ENCODE peak calls at places on chromosomes 7 and 10, in six cellular contexts. One of them, this sample, is unnamed.

GRCh38 chr10:123677556-123677955 is 11.4 kb downstream of the GPR26 start:
- DNase-seq in activated CD4-positive, alpha-beta T cell treated with anti-CD3 and anti-CD28 coated beads for 24 hours: no peak
- DNase-seq in NCI-H69: no peak
- DNase-seq in stimulated activated CD4-positive, alpha-beta T cell treated with anti-CD3 and anti-CD28 coated beads, Interleukin-12 subunit alpha, Interleukin-12 subunit beta, amount 100 ng/mL, for 4 hours: no peak
- DNase-seq in immature natural killer cell: no peak
- DNase-seq in NCI-H2029 treated with DMSO at 0.1 percent for 48 hours: no peak
- DNase-seq in this sample: no peak

GRCh38 chr7:94050046-94050445 is 45.9 kb upstream of the BET1 start:
- DNase-seq in activated CD4-positive, alpha-beta T cell treated with anti-CD3 and anti-CD28 coated beads for 24 hours: no peak
- DNase-seq in NCI-H69: no peak
- DNase-seq in stimulated activated CD4-positive, alpha-beta T cell treated with anti-CD3 and anti-CD28 coated beads, Interleukin-12 subunit alpha, Interleukin-12 subunit beta, amount 100 ng/mL, for 4 hours: no peak
- DNase-seq in immature natural killer cell: no peak
- DNase-seq in NCI-H2029 treated with DMSO at 0.1 percent for 48 hours: no peak
- DNase-seq in this sample: no peak

GRCh38 chr7:117019786-117020604 is 66.7 kb downstream of the ST7 start:
- DNase-seq in activated CD4-positive, alpha-beta T cell treated with anti-CD3 and anti-CD28 coated beads for 24 hours: no peak
- DNase-seq in NCI-H69: peak; percentile 99
- DNase-seq in stimulated activated CD4-positive, alpha-beta T cell treated with anti-CD3 and anti-CD28 coated beads, Interleukin-12 subunit alpha, Interleukin-12 subunit beta, amount 100 ng/mL, for 4 hours: no peak
- DNase-seq in immature natural killer cell: no peak
- DNase-seq in NCI-H2029 treated with DMSO at 0.1 percent for 48 hours: peak; percentile 74
- DNase-seq in this sample: no peak

GRCh38 chr7:44189286-44189992 is at the start of gene GCK:
- DNase-seq in activated CD4-positive, alpha-beta T cell treated with anti-CD3 and anti-CD28 coated beads for 24 hours: no peak
- DNase-seq in NCI-H69: peak; percentile 90
- DNase-seq in stimulated activated CD4-positive, alpha-beta T cell treated with anti-CD3 and anti-CD28 coated beads, Interleukin-12 subunit alpha, Interleukin-12 subunit beta, amount 100 ng/mL, for 4 hours: no peak
- DNase-seq in immature natural killer cell: no peak
- DNase-seq in NCI-H2029 treated with DMSO at 0.1 percent for 48 hours: peak; percentile 21
- DNase-seq in this sample: no peak

GRCh38 chr10:34789993-34790506 is 25.0 kb downstream of the PARD3 start:
- DNase-seq in activated CD4-positive, alpha-beta T cell treated with anti-CD3 and anti-CD28 coated beads for 24 hours: no peak
- DNase-seq in NCI-H69: peak; percentile 81
- DNase-seq in stimulated activated CD4-positive, alpha-beta T cell treated with anti-CD3 and anti-CD28 coated beads, Interleukin-12 subunit alpha, Interleukin-12 subunit beta, amount 100 ng/mL, for 4 hours: no peak
- DNase-seq in immature natural killer cell: no peak
- DNase-seq in NCI-H2029 treated with DMSO at 0.1 percent for 48 hours: no peak
- DNase-seq in this sample: no peak

GRCh38 chr7:134593530-134594392 is 44.9 kb downstream of the AKR1B15 start:
- DNase-seq in activated CD4-positive, alpha-beta T cell treated with anti-CD3 and anti-CD28 coated beads for 24 hours: no peak
- DNase-seq in NCI-H69: no peak
- DNase-seq in stimulated activated CD4-positive, alpha-beta T cell treated with anti-CD3 and anti-CD28 coated beads, Interleukin-12 subunit alpha, Interleukin-12 subunit beta, amount 100 ng/mL, for 4 hours: no peak
- DNase-seq in immature natural killer cell: no peak
- DNase-seq in NCI-H2029 treated with DMSO at 0.1 percent for 48 hours: no peak
- DNase-seq in this sample: no peak

GRCh38 chr10:34904191-34904590 is 89.1 kb upstream of the PARD3 start:
- DNase-seq in activated CD4-positive, alpha-beta T cell treated with anti-CD3 and anti-CD28 coated beads for 24 hours: no peak
- DNase-seq in NCI-H69: no peak
- DNase-seq in stimulated activated CD4-positive, alpha-beta T cell treated with anti-CD3 and anti-CD28 coated beads, Interleukin-12 subunit alpha, Interleukin-12 subunit beta, amount 100 ng/mL, for 4 hours: no peak
- DNase-seq in immature natural killer cell: no peak
- DNase-seq in NCI-H2029 treated with DMSO at 0.1 percent for 48 hours: no peak
- DNase-seq in this sample: no peak

GRCh38 chr7:119096683-119097082 is 872.2 kb downstream of the ANKRD7 start:
- DNase-seq in activated CD4-positive, alpha-beta T cell treated with anti-CD3 and anti-CD28 coated beads for 24 hours: no peak
- DNase-seq in NCI-H69: no peak
- DNase-seq in stimulated activated CD4-positive, alpha-beta T cell treated with anti-CD3 and anti-CD28 coated beads, Interleukin-12 subunit alpha, Interleukin-12 subunit beta, amount 100 ng/mL, for 4 hours: no peak
- DNase-seq in immature natural killer cell: no peak
- DNase-seq in NCI-H2029 treated with DMSO at 0.1 percent for 48 hours: no peak
- DNase-seq in this sample: no peak

GRCh38 chr10:79938728-79939380 is 10.1 kb downstream of the SFTPD start:
- DNase-seq in activated CD4-positive, alpha-beta T cell treated with anti-CD3 and anti-CD28 coated beads for 24 hours: no peak
- DNase-seq in NCI-H69: no peak
- DNase-seq in stimulated activated CD4-positive, alpha-beta T cell treated with anti-CD3 and anti-CD28 coated beads, Interleukin-12 subunit alpha, Interleukin-12 subunit beta, amount 100 ng/mL, for 4 hours: no peak
- DNase-seq in immature natural killer cell: no peak
- DNase-seq in NCI-H2029 treated with DMSO at 0.1 percent for 48 hours: no peak
- DNase-seq in this sample: no peak

GRCh38 chr10:51642591-51642990 is 56.8 kb downstream of the CSTF2T start:
- DNase-seq in activated CD4-positive, alpha-beta T cell treated with anti-CD3 and anti-CD28 coated beads for 24 hours: no peak
- DNase-seq in NCI-H69: no peak
- DNase-seq in stimulated activated CD4-positive, alpha-beta T cell treated with anti-CD3 and anti-CD28 coated beads, Interleukin-12 subunit alpha, Interleukin-12 subunit beta, amount 100 ng/mL, for 4 hours: no peak
- DNase-seq in immature natural killer cell: no peak
- DNase-seq in NCI-H2029 treated with DMSO at 0.1 percent for 48 hours: no peak
- DNase-seq in this sample: no peak

GRCh38 chr10:104659809-104660208 is 18.7 kb downstream of the SORCS3 start:
- DNase-seq in activated CD4-positive, alpha-beta T cell treated with anti-CD3 and anti-CD28 coated beads for 24 hours: no peak
- DNase-seq in NCI-H69: no peak
- DNase-seq in stimulated activated CD4-positive, alpha-beta T cell treated with anti-CD3 and anti-CD28 coated beads, Interleukin-12 subunit alpha, Interleukin-12 subunit beta, amount 100 ng/mL, for 4 hours: no peak
- DNase-seq in immature natural killer cell: no peak
- DNase-seq in NCI-H2029 treated with DMSO at 0.1 percent for 48 hours: no peak
- DNase-seq in this sample: no peak

GRCh38 chr7:36765605-36766004 is 41.3 kb upstream of the AOAH start:
- DNase-seq in activated CD4-positive, alpha-beta T cell treated with anti-CD3 and anti-CD28 coated beads for 24 hours: no peak
- DNase-seq in NCI-H69: no peak
- DNase-seq in stimulated activated CD4-positive, alpha-beta T cell treated with anti-CD3 and anti-CD28 coated beads, Interleukin-12 subunit alpha, Interleukin-12 subunit beta, amount 100 ng/mL, for 4 hours: no peak
- DNase-seq in immature natural killer cell: no peak
- DNase-seq in NCI-H2029 treated with DMSO at 0.1 percent for 48 hours: no peak
- DNase-seq in this sample: no peak

GRCh38 chr7:144403102-144403501 is 391 bp downstream of the NOBOX start:
- DNase-seq in activated CD4-positive, alpha-beta T cell treated with anti-CD3 and anti-CD28 coated beads for 24 hours: no peak
- DNase-seq in NCI-H69: no peak
- DNase-seq in stimulated activated CD4-positive, alpha-beta T cell treated with anti-CD3 and anti-CD28 coated beads, Interleukin-12 subunit alpha, Interleukin-12 subunit beta, amount 100 ng/mL, for 4 hours: no peak
- DNase-seq in immature natural killer cell: no peak
- DNase-seq in NCI-H2029 treated with DMSO at 0.1 percent for 48 hours: no peak
- DNase-seq in this sample: no peak

GRCh38 chr10:52308251-52309031 is 5.6 kb upstream of the DKK1 start:
- DNase-seq in activated CD4-positive, alpha-beta T cell treated with anti-CD3 and anti-CD28 coated beads for 24 hours: no peak
- DNase-seq in NCI-H69: peak; percentile 64
- DNase-seq in stimulated activated CD4-positive, alpha-beta T cell treated with anti-CD3 and anti-CD28 coated beads, Interleukin-12 subunit alpha, Interleukin-12 subunit beta, amount 100 ng/mL, for 4 hours: no peak
- DNase-seq in immature natural killer cell: peak; percentile 36
- DNase-seq in NCI-H2029 treated with DMSO at 0.1 percent for 48 hours: no peak
- DNase-seq in this sample: peak; percentile 25

GRCh38 chr10:111107023-111107422 is 30.2 kb downstream of the ADRA2A start:
- DNase-seq in activated CD4-positive, alpha-beta T cell treated with anti-CD3 and anti-CD28 coated beads for 24 hours: no peak
- DNase-seq in NCI-H69: no peak
- DNase-seq in stimulated activated CD4-positive, alpha-beta T cell treated with anti-CD3 and anti-CD28 coated beads, Interleukin-12 subunit alpha, Interleukin-12 subunit beta, amount 100 ng/mL, for 4 hours: no peak
- DNase-seq in immature natural killer cell: no peak
- DNase-seq in NCI-H2029 treated with DMSO at 0.1 percent for 48 hours: no peak
- DNase-seq in this sample: no peak

GRCh38 chr7:89238156-89238555 is 442.6 kb upstream of the TEX47 start:
- DNase-seq in activated CD4-positive, alpha-beta T cell treated with anti-CD3 and anti-CD28 coated beads for 24 hours: no peak
- DNase-seq in NCI-H69: no peak
- DNase-seq in stimulated activated CD4-positive, alpha-beta T cell treated with anti-CD3 and anti-CD28 coated beads, Interleukin-12 subunit alpha, Interleukin-12 subunit beta, amount 100 ng/mL, for 4 hours: no peak
- DNase-seq in immature natural killer cell: no peak
- DNase-seq in NCI-H2029 treated with DMSO at 0.1 percent for 48 hours: no peak
- DNase-seq in this sample: no peak

GRCh38 chr7:50814166-50814565 is 31.5 kb upstream of the GRB10 start:
- DNase-seq in activated CD4-positive, alpha-beta T cell treated with anti-CD3 and anti-CD28 coated beads for 24 hours: no peak
- DNase-seq in NCI-H69: peak; percentile 19
- DNase-seq in stimulated activated CD4-positive, alpha-beta T cell treated with anti-CD3 and anti-CD28 coated beads, Interleukin-12 subunit alpha, Interleukin-12 subunit beta, amount 100 ng/mL, for 4 hours: no peak
- DNase-seq in immature natural killer cell: no peak
- DNase-seq in NCI-H2029 treated with DMSO at 0.1 percent for 48 hours: no peak
- DNase-seq in this sample: no peak

GRCh38 chr10:113094114-113094486 is 144.1 kb downstream of the TCF7L2 start:
- DNase-seq in activated CD4-positive, alpha-beta T cell treated with anti-CD3 and anti-CD28 coated beads for 24 hours: no peak
- DNase-seq in NCI-H69: no peak
- DNase-seq in stimulated activated CD4-positive, alpha-beta T cell treated with anti-CD3 and anti-CD28 coated beads, Interleukin-12 subunit alpha, Interleukin-12 subunit beta, amount 100 ng/mL, for 4 hours: no peak
- DNase-seq in immature natural killer cell: peak; percentile 29
- DNase-seq in NCI-H2029 treated with DMSO at 0.1 percent for 48 hours: no peak
- DNase-seq in this sample: no peak

GRCh38 chr7:40808409-40808942 is 673.7 kb downstream of the SUGCT start:
- DNase-seq in activated CD4-positive, alpha-beta T cell treated with anti-CD3 and anti-CD28 coated beads for 24 hours: no peak
- DNase-seq in NCI-H69: no peak
- DNase-seq in stimulated activated CD4-positive, alpha-beta T cell treated with anti-CD3 and anti-CD28 coated beads, Interleukin-12 subunit alpha, Interleukin-12 subunit beta, amount 100 ng/mL, for 4 hours: no peak
- DNase-seq in immature natural killer cell: no peak
- DNase-seq in NCI-H2029 treated with DMSO at 0.1 percent for 48 hours: no peak
- DNase-seq in this sample: no peak

GRCh38 chr7:825386-825785 is 6.9 kb upstream of the SUN1 start:
- DNase-seq in activated CD4-positive, alpha-beta T cell treated with anti-CD3 and anti-CD28 coated beads for 24 hours: no peak
- DNase-seq in NCI-H69: no peak
- DNase-seq in stimulated activated CD4-positive, alpha-beta T cell treated with anti-CD3 and anti-CD28 coated beads, Interleukin-12 subunit alpha, Interleukin-12 subunit beta, amount 100 ng/mL, for 4 hours: no peak
- DNase-seq in immature natural killer cell: no peak
- DNase-seq in NCI-H2029 treated with DMSO at 0.1 percent for 48 hours: no peak
- DNase-seq in this sample: no peak

GRCh38 chr10:78038791-78039547 is 5.3 kb downstream of the RPS24 start:
- DNase-seq in activated CD4-positive, alpha-beta T cell treated with anti-CD3 and anti-CD28 coated beads for 24 hours: no peak
- DNase-seq in NCI-H69: no peak
- DNase-seq in stimulated activated CD4-positive, alpha-beta T cell treated with anti-CD3 and anti-CD28 coated beads, Interleukin-12 subunit alpha, Interleukin-12 subunit beta, amount 100 ng/mL, for 4 hours: no peak
- DNase-seq in immature natural killer cell: no peak
- DNase-seq in NCI-H2029 treated with DMSO at 0.1 percent for 48 hours: no peak
- DNase-seq in this sample: no peak

GRCh38 chr10:103925591-103925990 is 7.6 kb upstream of the STN1 start:
- DNase-seq in activated CD4-positive, alpha-beta T cell treated with anti-CD3 and anti-CD28 coated beads for 24 hours: no peak
- DNase-seq in NCI-H69: no peak
- DNase-seq in stimulated activated CD4-positive, alpha-beta T cell treated with anti-CD3 and anti-CD28 coated beads, Interleukin-12 subunit alpha, Interleukin-12 subunit beta, amount 100 ng/mL, for 4 hours: no peak
- DNase-seq in immature natural killer cell: no peak
- DNase-seq in NCI-H2029 treated with DMSO at 0.1 percent for 48 hours: no peak
- DNase-seq in this sample: no peak

GRCh38 chr7:7323352-7323751 is 141.0 kb downstream of the C1GALT1 start:
- DNase-seq in activated CD4-positive, alpha-beta T cell treated with anti-CD3 and anti-CD28 coated beads for 24 hours: no peak
- DNase-seq in NCI-H69: no peak
- DNase-seq in stimulated activated CD4-positive, alpha-beta T cell treated with anti-CD3 and anti-CD28 coated beads, Interleukin-12 subunit alpha, Interleukin-12 subunit beta, amount 100 ng/mL, for 4 hours: no peak
- DNase-seq in immature natural killer cell: no peak
- DNase-seq in NCI-H2029 treated with DMSO at 0.1 percent for 48 hours: peak; percentile 97
- DNase-seq in this sample: no peak

GRCh38 chr10:128095023-128095752 is 31.0 kb downstream of the MKI67 start:
- DNase-seq in activated CD4-positive, alpha-beta T cell treated with anti-CD3 and anti-CD28 coated beads for 24 hours: no peak
- DNase-seq in NCI-H69: peak; percentile 48
- DNase-seq in stimulated activated CD4-positive, alpha-beta T cell treated with anti-CD3 and anti-CD28 coated beads, Interleukin-12 subunit alpha, Interleukin-12 subunit beta, amount 100 ng/mL, for 4 hours: no peak
- DNase-seq in immature natural killer cell: peak; percentile 59
- DNase-seq in NCI-H2029 treated with DMSO at 0.1 percent for 48 hours: no peak
- DNase-seq in this sample: no peak

GRCh38 chr7:84801396-84801795 is 385.5 kb downstream of the SEMA3D start:
- DNase-seq in activated CD4-positive, alpha-beta T cell treated with anti-CD3 and anti-CD28 coated beads for 24 hours: no peak
- DNase-seq in NCI-H69: no peak
- DNase-seq in stimulated activated CD4-positive, alpha-beta T cell treated with anti-CD3 and anti-CD28 coated beads, Interleukin-12 subunit alpha, Interleukin-12 subunit beta, amount 100 ng/mL, for 4 hours: no peak
- DNase-seq in immature natural killer cell: no peak
- DNase-seq in NCI-H2029 treated with DMSO at 0.1 percent for 48 hours: no peak
- DNase-seq in this sample: no peak

GRCh38 chr10:72328045-72328828 is 26.5 kb downstream of the DNAJB12 start:
- DNase-seq in activated CD4-positive, alpha-beta T cell treated with anti-CD3 and anti-CD28 coated beads for 24 hours: no peak
- DNase-seq in NCI-H69: peak; percentile 70
- DNase-seq in stimulated activated CD4-positive, alpha-beta T cell treated with anti-CD3 and anti-CD28 coated beads, Interleukin-12 subunit alpha, Interleukin-12 subunit beta, amount 100 ng/mL, for 4 hours: no peak
- DNase-seq in immature natural killer cell: no peak
- DNase-seq in NCI-H2029 treated with DMSO at 0.1 percent for 48 hours: no peak
- DNase-seq in this sample: no peak

GRCh38 chr10:79099898-79100448 is 31.2 kb downstream of the ZMIZ1 start:
- DNase-seq in activated CD4-positive, alpha-beta T cell treated with anti-CD3 and anti-CD28 coated beads for 24 hours: no peak
- DNase-seq in NCI-H69: no peak
- DNase-seq in stimulated activated CD4-positive, alpha-beta T cell treated with anti-CD3 and anti-CD28 coated beads, Interleukin-12 subunit alpha, Interleukin-12 subunit beta, amount 100 ng/mL, for 4 hours: no peak
- DNase-seq in immature natural killer cell: no peak
- DNase-seq in NCI-H2029 treated with DMSO at 0.1 percent for 48 hours: no peak
- DNase-seq in this sample: no peak

GRCh38 chr7:46781901-46782439 is 799.9 kb downstream of the TNS3 start:
- DNase-seq in activated CD4-positive, alpha-beta T cell treated with anti-CD3 and anti-CD28 coated beads for 24 hours: no peak
- DNase-seq in NCI-H69: no peak
- DNase-seq in stimulated activated CD4-positive, alpha-beta T cell treated with anti-CD3 and anti-CD28 coated beads, Interleukin-12 subunit alpha, Interleukin-12 subunit beta, amount 100 ng/mL, for 4 hours: no peak
- DNase-seq in immature natural killer cell: no peak
- DNase-seq in NCI-H2029 treated with DMSO at 0.1 percent for 48 hours: no peak
- DNase-seq in this sample: no peak

GRCh38 chr7:17126413-17127374 is 171.8 kb upstream of the AHR start:
- DNase-seq in activated CD4-positive, alpha-beta T cell treated with anti-CD3 and anti-CD28 coated beads for 24 hours: no peak
- DNase-seq in NCI-H69: peak; percentile 24
- DNase-seq in stimulated activated CD4-positive, alpha-beta T cell treated with anti-CD3 and anti-CD28 coated beads, Interleukin-12 subunit alpha, Interleukin-12 subunit beta, amount 100 ng/mL, for 4 hours: no peak
- DNase-seq in immature natural killer cell: no peak
- DNase-seq in NCI-H2029 treated with DMSO at 0.1 percent for 48 hours: no peak
- DNase-seq in this sample: no peak

GRCh38 chr10:56269181-56269580 is 91.9 kb downstream of the ZWINT start:
- DNase-seq in activated CD4-positive, alpha-beta T cell treated with anti-CD3 and anti-CD28 coated beads for 24 hours: no peak
- DNase-seq in NCI-H69: peak; percentile 2
- DNase-seq in stimulated activated CD4-positive, alpha-beta T cell treated with anti-CD3 and anti-CD28 coated beads, Interleukin-12 subunit alpha, Interleukin-12 subunit beta, amount 100 ng/mL, for 4 hours: no peak
- DNase-seq in immature natural killer cell: no peak
- DNase-seq in NCI-H2029 treated with DMSO at 0.1 percent for 48 hours: no peak
- DNase-seq in this sample: no peak

GRCh38 chr7:29995652-29996051 is 6.1 kb upstream of the SCRN1 start:
- DNase-seq in activated CD4-positive, alpha-beta T cell treated with anti-CD3 and anti-CD28 coated beads for 24 hours: no peak
- DNase-seq in NCI-H69: no peak
- DNase-seq in stimulated activated CD4-positive, alpha-beta T cell treated with anti-CD3 and anti-CD28 coated beads, Interleukin-12 subunit alpha, Interleukin-12 subunit beta, amount 100 ng/mL, for 4 hours: no peak
- DNase-seq in immature natural killer cell: no peak
- DNase-seq in NCI-H2029 treated with DMSO at 0.1 percent for 48 hours: no peak
- DNase-seq in this sample: no peak

GRCh38 chr10:60989400-60989876 is 45.5 kb upstream of the RHOBTB1 start:
- DNase-seq in activated CD4-positive, alpha-beta T cell treated with anti-CD3 and anti-CD28 coated beads for 24 hours: no peak
- DNase-seq in NCI-H69: peak; percentile 8
- DNase-seq in stimulated activated CD4-positive, alpha-beta T cell treated with anti-CD3 and anti-CD28 coated beads, Interleukin-12 subunit alpha, Interleukin-12 subunit beta, amount 100 ng/mL, for 4 hours: no peak
- DNase-seq in immature natural killer cell: no peak
- DNase-seq in NCI-H2029 treated with DMSO at 0.1 percent for 48 hours: no peak
- DNase-seq in this sample: no peak

GRCh38 chr10:26881600-26882331 is 21.0 kb upstream of the ABI1 start:
- DNase-seq in activated CD4-positive, alpha-beta T cell treated with anti-CD3 and anti-CD28 coated beads for 24 hours: no peak
- DNase-seq in NCI-H69: peak; percentile 68
- DNase-seq in stimulated activated CD4-positive, alpha-beta T cell treated with anti-CD3 and anti-CD28 coated beads, Interleukin-12 subunit alpha, Interleukin-12 subunit beta, amount 100 ng/mL, for 4 hours: no peak
- DNase-seq in immature natural killer cell: peak; percentile 52
- DNase-seq in NCI-H2029 treated with DMSO at 0.1 percent for 48 hours: peak; percentile 12
- DNase-seq in this sample: peak; percentile 40

GRCh38 chr10:43229208-43230061 is 37.4 kb downstream of the RASGEF1A start:
- DNase-seq in activated CD4-positive, alpha-beta T cell treated with anti-CD3 and anti-CD28 coated beads for 24 hours: no peak
- DNase-seq in NCI-H69: peak; percentile 20
- DNase-seq in stimulated activated CD4-positive, alpha-beta T cell treated with anti-CD3 and anti-CD28 coated beads, Interleukin-12 subunit alpha, Interleukin-12 subunit beta, amount 100 ng/mL, for 4 hours: peak; percentile 30
- DNase-seq in immature natural killer cell: peak; percentile 75
- DNase-seq in NCI-H2029 treated with DMSO at 0.1 percent for 48 hours: no peak
- DNase-seq in this sample: no peak

GRCh38 chr10:108904163-108904878 is 1019.0 kb downstream of the XPNPEP1 start:
- DNase-seq in activated CD4-positive, alpha-beta T cell treated with anti-CD3 and anti-CD28 coated beads for 24 hours: no peak
- DNase-seq in NCI-H69: peak; percentile 21
- DNase-seq in stimulated activated CD4-positive, alpha-beta T cell treated with anti-CD3 and anti-CD28 coated beads, Interleukin-12 subunit alpha, Interleukin-12 subunit beta, amount 100 ng/mL, for 4 hours: no peak
- DNase-seq in immature natural killer cell: no peak
- DNase-seq in NCI-H2029 treated with DMSO at 0.1 percent for 48 hours: no peak
- DNase-seq in this sample: no peak

GRCh38 chr7:50580053-50580452 is 14.8 kb upstream of the DDC start:
- DNase-seq in activated CD4-positive, alpha-beta T cell treated with anti-CD3 and anti-CD28 coated beads for 24 hours: no peak
- DNase-seq in NCI-H69: no peak
- DNase-seq in stimulated activated CD4-positive, alpha-beta T cell treated with anti-CD3 and anti-CD28 coated beads, Interleukin-12 subunit alpha, Interleukin-12 subunit beta, amount 100 ng/mL, for 4 hours: no peak
- DNase-seq in immature natural killer cell: no peak
- DNase-seq in NCI-H2029 treated with DMSO at 0.1 percent for 48 hours: no peak
- DNase-seq in this sample: no peak

GRCh38 chr10:1356349-1356748 is 300.2 kb downstream of the WDR37 start:
- DNase-seq in activated CD4-positive, alpha-beta T cell treated with anti-CD3 and anti-CD28 coated beads for 24 hours: no peak
- DNase-seq in NCI-H69: no peak
- DNase-seq in stimulated activated CD4-positive, alpha-beta T cell treated with anti-CD3 and anti-CD28 coated beads, Interleukin-12 subunit alpha, Interleukin-12 subunit beta, amount 100 ng/mL, for 4 hours: no peak
- DNase-seq in immature natural killer cell: no peak
- DNase-seq in NCI-H2029 treated with DMSO at 0.1 percent for 48 hours: no peak
- DNase-seq in this sample: no peak

GRCh38 chr10:27153855-27154198 is 357 bp downstream of the YME1L1 start:
- DNase-seq in activated CD4-positive, alpha-beta T cell treated with anti-CD3 and anti-CD28 coated beads for 24 hours: no peak
- DNase-seq in NCI-H69: peak; percentile 35
- DNase-seq in stimulated activated CD4-positive, alpha-beta T cell treated with anti-CD3 and anti-CD28 coated beads, Interleukin-12 subunit alpha, Interleukin-12 subunit beta, amount 100 ng/mL, for 4 hours: peak; percentile 18
- DNase-seq in immature natural killer cell: no peak
- DNase-seq in NCI-H2029 treated with DMSO at 0.1 percent for 48 hours: no peak
- DNase-seq in this sample: no peak

GRCh38 chr7:26100940-26101339 is 51.1 kb upstream of the NFE2L3 start:
- DNase-seq in activated CD4-positive, alpha-beta T cell treated with anti-CD3 and anti-CD28 coated beads for 24 hours: no peak
- DNase-seq in NCI-H69: no peak
- DNase-seq in stimulated activated CD4-positive, alpha-beta T cell treated with anti-CD3 and anti-CD28 coated beads, Interleukin-12 subunit alpha, Interleukin-12 subunit beta, amount 100 ng/mL, for 4 hours: no peak
- DNase-seq in immature natural killer cell: no peak
- DNase-seq in NCI-H2029 treated with DMSO at 0.1 percent for 48 hours: no peak
- DNase-seq in this sample: no peak

GRCh38 chr10:127945335-127945734 is 38.4 kb downstream of the PTPRE start:
- DNase-seq in activated CD4-positive, alpha-beta T cell treated with anti-CD3 and anti-CD28 coated beads for 24 hours: peak; percentile 20
- DNase-seq in NCI-H69: no peak
- DNase-seq in stimulated activated CD4-positive, alpha-beta T cell treated with anti-CD3 and anti-CD28 coated beads, Interleukin-12 subunit alpha, Interleukin-12 subunit beta, amount 100 ng/mL, for 4 hours: no peak
- DNase-seq in immature natural killer cell: no peak
- DNase-seq in NCI-H2029 treated with DMSO at 0.1 percent for 48 hours: peak; percentile 7
- DNase-seq in this sample: no peak

This sample was measured in D721Med.